ENCODE peak calls at places on chromosomes 6 and 20, in ten cellular contexts. One of them, this sample, is unnamed. For H3K4me1 and H3K36me3, the result is how much of the 10 kb centered on the place peaks cover.

GRCh38 chr6:101668496-101668895 is 275.0 kb downstream of the GRIK2 start:
- DNase-seq in pancreas: no peak
- DNase-seq in IMR-90: no peak
- DNase-seq in mucosa of descending colon: no peak
- DNase-seq in tibial artery: no peak
- DNase-seq in body of pancreas: no peak
- DNase-seq in hepatocyte: no peak
- DNase-seq in neural progenitor cell: no peak
- DNase-seq in mammary epithelial cell: peak
- DNase-seq in CD8-positive, alpha-beta T cell: no peak
- DNase-seq in this sample: no peak

GRCh38 chr6:96675617-96676016 is 112.7 kb downstream of the FHL5 start:
- DNase-seq in mucosa of descending colon: no peak
- DNase-seq in mammary epithelial cell: no peak
- DNase-seq in IMR-90: no peak
- DNase-seq in hepatocyte: no peak
- DNase-seq in neural progenitor cell: no peak
- DNase-seq in CD8-positive, alpha-beta T cell: no peak
- DNase-seq in pancreas: no peak
- DNase-seq in tibial artery: no peak
- DNase-seq in body of pancreas: no peak
- DNase-seq in this sample: no peak

GRCh38 chr6:29759457-29759856 is 36.2 kb downstream of the HLA-F start:
- DNase-seq in IMR-90: no peak
- DNase-seq in body of pancreas: no peak
- DNase-seq in pancreas: no peak
- DNase-seq in tibial artery: no peak
- DNase-seq in CD8-positive, alpha-beta T cell: no peak
- DNase-seq in neural progenitor cell: no peak
- DNase-seq in mammary epithelial cell: no peak
- DNase-seq in mucosa of descending colon: no peak
- DNase-seq in hepatocyte: no peak
- DNase-seq in this sample: no peak

GRCh38 chr20:2387180-2387577 is 6.5 kb downstream of the TGM6 start:
- DNase-seq in tibial artery: no peak
- DNase-seq in mucosa of descending colon: peak
- DNase-seq in IMR-90: peak
- DNase-seq in hepatocyte: peak
- DNase-seq in neural progenitor cell: peak
- DNase-seq in mammary epithelial cell: no peak
- DNase-seq in pancreas: no peak
- DNase-seq in body of pancreas: no peak
- DNase-seq in CD8-positive, alpha-beta T cell: peak
- DNase-seq in this sample: no peak

GRCh38 chr6:56288347-56288746 is 41.0 kb upstream of the COL21A1 start:
- DNase-seq in mucosa of descending colon: no peak
- DNase-seq in tibial artery: no peak
- DNase-seq in CD8-positive, alpha-beta T cell: no peak
- DNase-seq in mammary epithelial cell: no peak
- DNase-seq in IMR-90: no peak
- DNase-seq in hepatocyte: no peak
- DNase-seq in pancreas: no peak
- DNase-seq in body of pancreas: no peak
- DNase-seq in neural progenitor cell: no peak
- DNase-seq in this sample: no peak

GRCh38 chr6:145738265-145738664 is 2.9 kb upstream of the EPM2A start:
- DNase-seq in tibial artery: no peak
- DNase-seq in hepatocyte: no peak
- DNase-seq in CD8-positive, alpha-beta T cell: no peak
- DNase-seq in IMR-90: no peak
- DNase-seq in pancreas: no peak
- DNase-seq in body of pancreas: no peak
- DNase-seq in mucosa of descending colon: no peak
- DNase-seq in neural progenitor cell: no peak
- DNase-seq in mammary epithelial cell: no peak
- DNase-seq in this sample: no peak

GRCh38 chr6:118680452-118681095 is 29.2 kb upstream of the CEP85L start:
- DNase-seq in tibial artery: no peak
- DNase-seq in pancreas: no peak
- DNase-seq in mucosa of descending colon: no peak
- DNase-seq in IMR-90: no peak
- DNase-seq in CD8-positive, alpha-beta T cell: no peak
- DNase-seq in body of pancreas: no peak
- DNase-seq in neural progenitor cell: no peak
- DNase-seq in mammary epithelial cell: no peak
- DNase-seq in hepatocyte: no peak
- DNase-seq in this sample: no peak

GRCh38 chr20:1330075-1330830 is 1.3 kb upstream of the SDCBP2 start:
- DNase-seq in neural progenitor cell: no peak
- DNase-seq in body of pancreas: peak
- DNase-seq in tibial artery: peak
- DNase-seq in mammary epithelial cell: no peak
- DNase-seq in hepatocyte: peak
- DNase-seq in mucosa of descending colon: peak
- DNase-seq in pancreas: peak
- DNase-seq in CD8-positive, alpha-beta T cell: no peak
- DNase-seq in IMR-90: no peak
- DNase-seq in this sample: no peak

GRCh38 chr20:46963196-46963529 is 68.5 kb downstream of the EYA2 start:
- DNase-seq in CD8-positive, alpha-beta T cell: no peak
- DNase-seq in tibial artery: no peak
- DNase-seq in mucosa of descending colon: no peak
- DNase-seq in neural progenitor cell: no peak
- DNase-seq in hepatocyte: no peak
- DNase-seq in pancreas: no peak
- DNase-seq in body of pancreas: no peak
- DNase-seq in mammary epithelial cell: no peak
- DNase-seq in IMR-90: no peak
- DNase-seq in this sample: no peak

GRCh38 chr6:108260126-108260808 is 573 bp downstream of the SNX3 start:
- DNase-seq in mucosa of descending colon: peak
- DNase-seq in CD8-positive, alpha-beta T cell: peak
- DNase-seq in IMR-90: peak
- DNase-seq in mammary epithelial cell: peak
- DNase-seq in neural progenitor cell: peak
- DNase-seq in body of pancreas: peak
- DNase-seq in hepatocyte: peak
- DNase-seq in pancreas: no peak
- DNase-seq in tibial artery: no peak
- DNase-seq in this sample: no peak

GRCh38 chr6:88298446-88298845 is 132.3 kb upstream of the CNR1 start:
- DNase-seq in hepatocyte: no peak
- DNase-seq in pancreas: no peak
- DNase-seq in neural progenitor cell: no peak
- DNase-seq in CD8-positive, alpha-beta T cell: no peak
- DNase-seq in IMR-90: no peak
- DNase-seq in tibial artery: no peak
- DNase-seq in mammary epithelial cell: no peak
- DNase-seq in body of pancreas: no peak
- DNase-seq in mucosa of descending colon: no peak
- DNase-seq in this sample: no peak

GRCh38 chr20:44412402-44413144 is 57.1 kb downstream of the HNF4A start:
- DNase-seq in body of pancreas: no peak
- DNase-seq in IMR-90: no peak
- DNase-seq in pancreas: no peak
- DNase-seq in hepatocyte: no peak
- DNase-seq in CD8-positive, alpha-beta T cell: no peak
- DNase-seq in neural progenitor cell: no peak
- DNase-seq in tibial artery: no peak
- DNase-seq in mammary epithelial cell: no peak
- DNase-seq in mucosa of descending colon: no peak
- DNase-seq in this sample: no peak

DNA sequence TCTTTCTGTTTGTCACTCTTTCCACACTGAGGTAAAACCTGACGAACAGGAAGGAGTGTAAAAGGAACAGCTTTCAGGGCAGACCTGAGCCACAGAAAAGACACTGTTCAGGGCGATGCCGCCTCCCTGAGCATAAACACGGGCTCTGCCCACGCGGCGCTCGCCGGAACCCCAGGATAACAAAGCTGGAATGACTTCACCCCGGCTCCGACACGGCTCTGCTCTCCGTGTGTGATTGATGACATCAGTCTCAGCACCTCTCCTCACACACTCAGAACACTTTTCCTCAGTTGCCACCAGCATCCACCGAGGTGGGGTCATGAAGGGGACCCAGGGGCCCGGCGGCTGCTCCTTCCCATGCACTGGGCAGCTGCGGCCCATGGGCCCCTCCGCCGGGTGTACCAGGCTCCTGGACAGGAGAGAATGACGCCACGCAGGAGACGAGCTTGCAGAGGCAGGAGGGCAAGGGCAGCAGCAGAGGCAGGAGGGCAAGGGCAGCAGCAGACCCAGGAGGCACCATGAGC is 43.6 kb downstream of the DLL1 start:
- DNase-seq in CD8-positive, alpha-beta T cell: no peak
- DNase-seq in tibial artery: no peak
- DNase-seq in mucosa of descending colon: no peak
- DNase-seq in neural progenitor cell: no peak
- DNase-seq in IMR-90: no peak
- DNase-seq in mammary epithelial cell: peak
- DNase-seq in hepatocyte: no peak
- DNase-seq in pancreas: no peak
- DNase-seq in body of pancreas: no peak
- DNase-seq in this sample: no peak
- TF ChIP-seq CTCF in CD8-positive, alpha-beta T cell: no peak
- TF ChIP-seq CTCF in tibial artery: no peak
- TF ChIP-seq CTCF in mucosa of descending colon: no peak
- TF ChIP-seq CTCF in neural progenitor cell: no peak
- TF ChIP-seq CTCF in IMR-90: no peak
- TF ChIP-seq CTCF in mammary epithelial cell: peak
- TF ChIP-seq CTCF in hepatocyte: no peak
- TF ChIP-seq CTCF in pancreas: no peak
- TF ChIP-seq CTCF in body of pancreas: no peak
- TF ChIP-seq CTCF in this sample: no peak

GRCh38 chr6:43335469-43335868 is 26.8 kb upstream of the CRIP3 start:
- DNase-seq in mammary epithelial cell: no peak
- DNase-seq in tibial artery: no peak
- DNase-seq in neural progenitor cell: no peak
- DNase-seq in CD8-positive, alpha-beta T cell: no peak
- DNase-seq in hepatocyte: peak
- DNase-seq in body of pancreas: no peak
- DNase-seq in IMR-90: no peak
- DNase-seq in mucosa of descending colon: peak
- DNase-seq in pancreas: no peak
- DNase-seq in this sample: no peak
- H3K4me1 ChIP-seq in mammary epithelial cell: under half
- H3K4me1 ChIP-seq in tibial artery: under half
- H3K4me1 ChIP-seq in neural progenitor cell: under half
- H3K4me1 ChIP-seq in CD8-positive, alpha-beta T cell: under half
- H3K4me1 ChIP-seq in hepatocyte: under half
- H3K4me1 ChIP-seq in body of pancreas: under half
- H3K4me1 ChIP-seq in IMR-90: under half
- H3K4me1 ChIP-seq in mucosa of descending colon: under half
- H3K4me1 ChIP-seq in pancreas: under half
- H3K4me1 ChIP-seq in this sample: under half

DNA sequence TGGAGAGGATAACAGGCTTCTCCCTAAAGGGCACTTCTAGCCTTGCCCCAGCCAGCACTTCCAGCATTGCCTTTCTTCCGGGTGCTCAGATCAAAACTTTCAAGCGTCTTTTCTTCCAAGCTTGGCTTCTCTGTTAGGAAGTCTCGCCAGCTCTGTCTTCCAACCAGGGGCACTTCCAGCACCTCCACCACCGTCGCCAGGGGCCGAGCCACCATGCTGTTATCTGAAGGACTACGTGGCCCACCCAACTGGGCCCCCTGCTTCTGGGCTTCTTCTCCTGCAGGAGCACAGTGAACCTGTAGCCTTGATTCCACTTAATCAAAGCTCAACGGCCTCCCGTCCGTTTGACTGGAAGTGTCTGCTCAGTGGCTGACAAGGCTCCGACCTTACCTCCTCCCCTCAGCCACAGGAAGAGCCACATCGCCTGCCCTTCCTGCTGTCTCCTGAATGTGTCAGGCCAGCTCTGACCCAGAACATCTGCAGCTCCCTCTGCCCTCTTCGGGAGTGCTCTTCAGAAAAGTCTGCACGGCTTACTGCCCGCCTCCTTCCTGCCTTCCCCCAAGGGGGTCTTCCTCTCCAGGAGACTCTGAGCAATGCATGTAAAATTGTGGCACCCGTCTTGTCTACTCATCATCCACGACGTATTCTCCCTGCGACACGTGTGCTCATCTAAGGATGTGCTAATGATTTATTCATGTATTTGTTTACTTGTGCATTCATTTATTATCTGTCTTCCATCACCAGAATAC is 527.0 kb downstream of the CDH26 start:
- DNase-seq in tibial artery: no peak
- DNase-seq in pancreas: peak
- DNase-seq in CD8-positive, alpha-beta T cell: no peak
- DNase-seq in neural progenitor cell: no peak
- DNase-seq in mammary epithelial cell: no peak
- DNase-seq in mucosa of descending colon: no peak
- DNase-seq in IMR-90: no peak
- DNase-seq in body of pancreas: no peak
- DNase-seq in hepatocyte: no peak
- DNase-seq in this sample: no peak
- H3K36me3 ChIP-seq in tibial artery: under half
- H3K36me3 ChIP-seq in pancreas: under half
- H3K36me3 ChIP-seq in CD8-positive, alpha-beta T cell: under half
- H3K36me3 ChIP-seq in neural progenitor cell: under half
- H3K36me3 ChIP-seq in mammary epithelial cell: under half
- H3K36me3 ChIP-seq in mucosa of descending colon: under half
- H3K36me3 ChIP-seq in IMR-90: under half
- H3K36me3 ChIP-seq in body of pancreas: under half
- H3K36me3 ChIP-seq in hepatocyte: under half
- H3K36me3 ChIP-seq in this sample: under half

GRCh38 chr6:95547043-95547442 is 30.3 kb upstream of the MANEA start:
- DNase-seq in hepatocyte: no peak
- DNase-seq in mammary epithelial cell: no peak
- DNase-seq in mucosa of descending colon: no peak
- DNase-seq in IMR-90: no peak
- DNase-seq in neural progenitor cell: no peak
- DNase-seq in tibial artery: no peak
- DNase-seq in CD8-positive, alpha-beta T cell: no peak
- DNase-seq in body of pancreas: no peak
- DNase-seq in pancreas: no peak
- DNase-seq in this sample: no peak

GRCh38 chr6:95544517-95545225 is 32.7 kb upstream of the MANEA start:
- DNase-seq in body of pancreas: no peak
- DNase-seq in CD8-positive, alpha-beta T cell: no peak
- DNase-seq in IMR-90: no peak
- DNase-seq in hepatocyte: no peak
- DNase-seq in tibial artery: no peak
- DNase-seq in mammary epithelial cell: no peak
- DNase-seq in mucosa of descending colon: no peak
- DNase-seq in pancreas: no peak
- DNase-seq in neural progenitor cell: no peak
- DNase-seq in this sample: no peak

GRCh38 chr6:95545226-95545625 is 32.1 kb upstream of the MANEA start:
- DNase-seq in body of pancreas: peak
- DNase-seq in hepatocyte: no peak
- DNase-seq in mucosa of descending colon: no peak
- DNase-seq in CD8-positive, alpha-beta T cell: no peak
- DNase-seq in tibial artery: no peak
- DNase-seq in neural progenitor cell: no peak
- DNase-seq in mammary epithelial cell: no peak
- DNase-seq in pancreas: no peak
- DNase-seq in IMR-90: no peak
- DNase-seq in this sample: no peak

GRCh38 chr6:95545691-95546090 is 31.6 kb upstream of the MANEA start:
- DNase-seq in hepatocyte: no peak
- DNase-seq in IMR-90: no peak
- DNase-seq in body of pancreas: no peak
- DNase-seq in pancreas: no peak
- DNase-seq in mammary epithelial cell: no peak
- DNase-seq in CD8-positive, alpha-beta T cell: no peak
- DNase-seq in neural progenitor cell: no peak
- DNase-seq in mucosa of descending colon: no peak
- DNase-seq in tibial artery: no peak
- DNase-seq in this sample: no peak

GRCh38 chr6:95543798-95544197 is 33.5 kb upstream of the MANEA start:
- DNase-seq in CD8-positive, alpha-beta T cell: no peak
- DNase-seq in IMR-90: no peak
- DNase-seq in body of pancreas: no peak
- DNase-seq in mucosa of descending colon: no peak
- DNase-seq in tibial artery: no peak
- DNase-seq in mammary epithelial cell: no peak
- DNase-seq in neural progenitor cell: no peak
- DNase-seq in pancreas: no peak
- DNase-seq in hepatocyte: no peak
- DNase-seq in this sample: no peak
- TF ChIP-seq CTCF in CD8-positive, alpha-beta T cell: no peak
- TF ChIP-seq CTCF in IMR-90: no peak
- TF ChIP-seq CTCF in body of pancreas: no peak
- TF ChIP-seq CTCF in mucosa of descending colon: no peak
- TF ChIP-seq CTCF in tibial artery: no peak
- TF ChIP-seq CTCF in mammary epithelial cell: no peak
- TF ChIP-seq CTCF in neural progenitor cell: peak
- TF ChIP-seq CTCF in pancreas: no peak
- TF ChIP-seq CTCF in hepatocyte: no peak
- TF ChIP-seq CTCF in this sample: no peak